ENCODE peak calls at places on chromosome 14, in six cellular contexts. D is WERI-Rb-1, J is tibial artery, O is coronary artery, N is brain microvascular endothelial cell, H is DND-41. P is an unnamed sample.

GRCh38 chr14:43503508-43503907 is 1003.6 kb downstream of the FSCB start:
- DNase-seq in D (no peak), J (no peak), O (no peak), N (no peak), H (no peak), P (no peak)

GRCh38 chr14:103391048-103391447 is 5.8 kb downstream of the MARK3 start:
- DNase-seq in D (peak; percentile 29), J (no peak), O (no peak), N (peak; percentile 57), H (peak; percentile 45), P (peak; percentile 72)

GRCh38 chr14:68312884-68313725 is 479.8 kb downstream of the ZFP36L1 start:
- DNase-seq in D (no peak), J (no peak), O (no peak), N (no peak), H (no peak), P (no peak)

GRCh38 chr14:58243790-58244555 is 670 bp upstream of the PSMA3 start:
- DNase-seq in D (no peak), J (no peak), O (no peak), N (no peak), H (no peak), P (no peak)

GRCh38 chr14:69439516-69440270 is 41.2 kb downstream of the SLC39A9 start:
- DNase-seq in D (no peak), J (no peak), O (no peak), N (no peak), H (no peak), P (no peak)

GRCh38 chr14:57512221-57512620 is 18.6 kb upstream of the CCDC198 start:
- DNase-seq in D (no peak), J (no peak), O (no peak), N (no peak), H (no peak), P (peak; percentile 9)

GRCh38 chr14:77123381-77124344 is 17.9 kb downstream of the ZDHHC22 start:
- DNase-seq in D (peak; percentile 53), J (no peak), O (peak; percentile 60), N (no peak), H (no peak), P (no peak)

GRCh38 chr14:56474419-56475022 is 105.1 kb upstream of the TMEM260 start:
- DNase-seq in D (no peak), J (no peak), O (no peak), N (no peak), H (peak; percentile 21), P (peak; percentile 59)

GRCh38 chr14:36580856-36581831 is 1.3 kb downstream of the NKX2-8 start:
- DNase-seq in D (no peak), J (no peak), O (no peak), N (no peak), H (no peak), P (peak; percentile 52)

GRCh38 chr14:59028476-59029202 is 159.8 kb upstream of the DAAM1 start:
- DNase-seq in D (peak; percentile 67), J (peak; percentile 36), O (no peak), N (peak; percentile 93), H (peak; percentile 24), P (peak; percentile 96)

GRCh38 chr14:69720912-69721311 is 46.0 kb upstream of the SRSF5 start:
- DNase-seq in D (no peak), J (no peak), O (no peak), N (no peak), H (no peak), P (no peak)

GRCh38 chr14:23572524-23572828 is 4.9 kb upstream of the AP1G2 start:
- DNase-seq in D (no peak), J (no peak), O (no peak), N (no peak), H (no peak), P (no peak)

GRCh38 chr14:65866422-65866821 is 453.9 kb downstream of the FUT8 start:
- DNase-seq in D (no peak), J (no peak), O (no peak), N (no peak), H (no peak), P (no peak)

GRCh38 chr14:53509845-53510244 is 356.7 kb upstream of the DDHD1 start:
- DNase-seq in D (no peak), J (peak; percentile 39), O (peak; percentile 76), N (no peak), H (no peak), P (peak; percentile 99)

GRCh38 chr14:89750909-89751502 is 203.5 kb downstream of the EFCAB11 start:
- DNase-seq in D (no peak), J (no peak), O (no peak), N (no peak), H (no peak), P (no peak)

GRCh38 chr14:53630336-53630735 is 326.3 kb downstream of the BMP4 start:
- DNase-seq in D (no peak), J (no peak), O (no peak), N (no peak), H (no peak), P (peak; percentile 44)

GRCh38 chr14:68844210-68844545 is 51.3 kb upstream of the ZFP36L1 start:
- DNase-seq in D (no peak), J (no peak), O (no peak), N (no peak), H (no peak), P (no peak)

GRCh38 chr14:71242237-71242748 is 335.0 kb downstream of the PCNX1 start:
- DNase-seq in D (no peak), J (peak; percentile 30), O (no peak), N (peak; percentile 31), H (no peak), P (no peak)

GRCh38 chr14:104209985-104210520 is 71.7 kb downstream of the KIF26A start:
- DNase-seq in D (no peak), J (no peak), O (no peak), N (no peak), H (no peak), P (no peak)

GRCh38 chr14:62076825-62077660 is 314.8 kb downstream of the SNAPC1 start:
- DNase-seq in D (peak; percentile 86), J (no peak), O (no peak), N (no peak), H (no peak), P (no peak)

GRCh38 chr14:63664143-63664460 is 22.4 kb upstream of the WDR89 start:
- DNase-seq in D (no peak), J (no peak), O (no peak), N (no peak), H (no peak), P (no peak)

GRCh38 chr14:103862393-103862782 is 15.0 kb upstream of the PPP1R13B start:
- DNase-seq in D (no peak), J (no peak), O (no peak), N (no peak), H (no peak), P (peak; percentile 20)

GRCh38 chr14:75132374-75133086 is 5.7 kb upstream of the NEK9 start:
- DNase-seq in D (peak; percentile 35), J (peak; percentile 38), O (no peak), N (peak; percentile 79), H (peak; percentile 70), P (peak; percentile 84)

GRCh38 chr14:72646861-72647528 is 246.9 kb downstream of the DPF3 start:
- DNase-seq in D (no peak), J (no peak), O (no peak), N (no peak), H (no peak), P (peak; percentile 92)

GRCh38 chr14:22481546-22481945 is 107.5 kb downstream of the DAD1 start:
- DNase-seq in D (peak; percentile 19), J (no peak), O (no peak), N (no peak), H (no peak), P (no peak)
- H3K27ac ChIP-seq in D (no peak overlapping the region), J (no peak overlapping the region), O (no peak overlapping the region), N (no peak overlapping the region), H (no peak overlapping the region), P (no peak overlapping the region)

GRCh38 chr14:92325835-92326234 is 2.9 kb downstream of the SLC24A4 start:
- DNase-seq in D (peak; percentile 49), J (no peak), O (no peak), N (no peak), H (no peak), P (no peak)

GRCh38 chr14:92322516-92322915 is 449 bp upstream of the SLC24A4 start:
- DNase-seq in D (no peak), J (no peak), O (no peak), N (no peak), H (no peak), P (no peak)

GRCh38 chr14:92321701-92322100 is 1.3 kb upstream of the SLC24A4 start:
- DNase-seq in D (no peak), J (no peak), O (no peak), N (no peak), H (no peak), P (no peak)

GRCh38 chr14:92323031-92323915 is at the start of gene SLC24A4:
- DNase-seq in D (peak; percentile 69), J (no peak), O (no peak), N (no peak), H (no peak), P (peak; percentile 22)

GRCh38 chr14:92323916-92324818 is 1.2 kb downstream of the SLC24A4 start:
- DNase-seq in D (no peak), J (no peak), O (no peak), N (no peak), H (no peak), P (no peak)
- H3K4me3 ChIP-seq in D (peak overlapping the region; percentile 41), J (peak overlapping the region; percentile 52), O (peak overlapping the region; percentile 74), N (no peak overlapping the region), H (no peak overlapping the region), P (no peak overlapping the region)

DNA sequence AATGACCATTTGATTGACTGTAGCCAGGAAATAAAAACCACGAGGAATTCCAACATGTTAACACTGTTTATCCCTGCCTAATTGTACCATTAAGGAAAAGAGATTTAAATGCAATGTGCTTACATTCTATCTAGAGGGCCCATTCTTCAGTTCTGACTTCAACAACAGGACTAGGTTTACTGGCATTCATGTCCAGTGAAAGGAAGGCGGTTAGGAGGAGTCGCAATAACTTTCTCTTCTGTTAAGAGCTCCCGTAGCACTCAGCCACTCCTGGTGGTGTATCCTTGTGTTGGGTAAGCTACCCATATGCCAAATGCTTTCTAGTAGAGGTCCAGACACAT is 154.7 kb downstream of the STXBP6 start:
- DNase-seq in D (no peak), J (no peak), O (no peak), N (no peak), H (no peak), P (no peak)
- H3K27ac ChIP-seq in D (no peak overlapping the region), J (no peak overlapping the region), O (no peak overlapping the region), N (no peak overlapping the region), H (no peak overlapping the region), P (no peak overlapping the region)

GRCh38 chr14:48704639-48705038 is 881.5 kb downstream of the RPS29 start:
- DNase-seq in D (no peak), J (no peak), O (no peak), N (no peak), H (no peak), P (no peak)

GRCh38 chr14:48709277-48709785 is 876.8 kb downstream of the RPS29 start:
- DNase-seq in D (no peak), J (no peak), O (no peak), N (no peak), H (no peak), P (peak; percentile 61)

DNA sequence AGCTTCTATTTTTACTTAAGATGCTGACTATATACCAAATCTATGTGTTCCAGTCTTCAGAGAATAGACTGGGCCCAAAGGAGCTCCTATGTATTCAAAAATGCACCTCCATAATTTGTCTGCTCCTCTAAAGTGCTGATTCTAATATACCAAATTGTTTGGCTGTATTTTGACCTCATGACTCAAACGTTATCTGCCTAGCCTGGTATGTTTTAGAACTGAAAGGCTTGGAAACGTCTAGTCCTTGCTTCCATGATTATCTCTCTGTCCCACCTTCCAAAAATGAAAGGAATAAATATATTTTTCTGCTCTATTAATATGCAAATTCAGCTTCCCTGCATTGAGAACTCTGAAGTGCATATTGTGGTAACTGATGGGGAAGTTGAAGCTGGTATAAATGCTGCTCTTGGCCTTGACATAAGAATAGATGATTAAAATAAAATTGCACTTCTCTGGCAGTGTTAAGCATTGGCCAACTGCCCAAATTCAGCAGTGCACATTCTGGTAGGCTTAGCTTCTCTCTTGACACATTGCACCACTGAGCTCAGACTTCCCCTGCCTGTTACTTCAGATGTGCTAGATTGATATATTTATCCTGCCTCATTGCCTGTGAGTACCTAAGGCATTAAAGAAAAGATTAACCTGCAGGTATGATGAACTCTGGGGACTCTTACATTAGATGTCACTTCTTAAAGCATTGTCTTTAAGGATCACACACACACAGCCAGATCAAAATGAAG is 882.3 kb downstream of the RPS29 start:
- DNase-seq in D (no peak), J (no peak), O (no peak), N (no peak), H (no peak), P (no peak)
- H3K4me3 ChIP-seq in D (no peak overlapping the region), J (no peak overlapping the region), O (no peak overlapping the region), N (no peak overlapping the region), H (no peak overlapping the region), P (no peak overlapping the region)